ENCODE peak calls at places on chromosomes 13 and 19, in eight cellular contexts. J is NCI-H2107; U is bronchial epithelial cell; T is RPMI8226; X is stimulated activated CD4-positive, alpha-beta T cell treated with anti-CD3 and anti-CD28 coated beads, TNF-alpha, amount 100 ng/mL, for 48 hours; R is stomach; P is NCI-H460; M is HFFc6. Z is an unnamed sample.

GRCh38 chr13:77521595-77522367 is 13.7 kb upstream of the SCEL start:
- DNase-seq in J (no peak), M (no peak), T (no peak), R (peak; percentile 26), P (no peak), U (peak; percentile 85), X (no peak), Z (peak; percentile 69)

GRCh38 chr19:30229524-30230174 is 142.5 kb upstream of the ZNF536 start:
- DNase-seq in P (no peak), J (no peak), U (no peak), T (no peak), X (no peak), M (no peak), R (no peak), Z (no peak)

GRCh38 chr19:42176649-42176989 is 40.9 kb downstream of the DEDD2 start:
- DNase-seq in U (no peak), R (peak; percentile 31), P (no peak), X (no peak), T (no peak), M (no peak), J (no peak), Z (peak; percentile 41)

GRCh38 chr13:99909836-99910619 is 61.5 kb downstream of the ZIC5 start:
- DNase-seq in P (no peak), J (no peak), M (no peak), T (no peak), U (no peak), X (no peak), R (peak; percentile 59), Z (no peak)

GRCh38 chr19:42090687-42091086 is 14.7 kb downstream of the ZNF574 start:
- DNase-seq in R (no peak), U (no peak), T (peak; percentile 16), X (no peak), M (no peak), P (no peak), J (no peak), Z (no peak)

GRCh38 chr19:53849237-53849676 is 18.4 kb upstream of the MYADM start:
- DNase-seq in T (no peak), M (peak; percentile 81), X (no peak), R (no peak), U (no peak), J (no peak), P (no peak), Z (no peak)

GRCh38 chr19:34257559-34257924 is 3.2 kb downstream of the GARRE1 start:
- DNase-seq in J (no peak), R (no peak), M (no peak), T (no peak), P (no peak), U (no peak), X (no peak), Z (no peak)

GRCh38 chr13:28336193-28336657 is 158.7 kb downstream of the FLT1 start:
- DNase-seq in U (no peak), R (no peak), J (no peak), M (no peak), X (no peak), T (no peak), P (no peak), Z (no peak)

GRCh38 chr13:81872581-81872980 is 1531.7 kb upstream of the SPRY2 start:
- DNase-seq in X (no peak), P (peak; percentile 18), M (no peak), J (no peak), U (peak; percentile 32), T (peak; percentile 11), R (no peak), Z (no peak)

GRCh38 chr13:105069106-105069505 is 1466.4 kb downstream of the EFNB2 start:
- DNase-seq in R (no peak), M (no peak), J (no peak), P (no peak), X (no peak), U (peak; percentile 22), T (no peak), Z (no peak)

GRCh38 chr13:60795219-60795618 is 398.2 kb downstream of the TDRD3 start:
- DNase-seq in T (no peak), M (no peak), P (no peak), U (no peak), J (no peak), X (no peak), R (no peak), Z (no peak)

GRCh38 chr13:22062478-22063205 is 391.8 kb downstream of the FGF9 start:
- DNase-seq in J (no peak), R (no peak), M (no peak), P (no peak), U (peak; percentile 22), T (no peak), X (no peak), Z (no peak)

GRCh38 chr19:6020166-6020967 is 42.4 kb upstream of the RANBP3 start:
- DNase-seq in X (no peak), P (no peak), J (no peak), U (peak; percentile 32), M (no peak), T (no peak), R (peak; percentile 70), Z (no peak)

GRCh38 chr13:31996611-31997010 is 35.0 kb upstream of the FRY start:
- DNase-seq in J (no peak), U (no peak), T (no peak), P (no peak), R (no peak), M (no peak), X (no peak), Z (no peak)

GRCh38 chr13:60260440-60260839 is 96.7 kb upstream of the DIAPH3 start:
- DNase-seq in R (no peak), T (no peak), J (no peak), P (no peak), X (no peak), M (no peak), U (no peak), Z (no peak)

GRCh38 chr13:73844986-73845385 is 289.2 kb downstream of the KLF12 start:
- DNase-seq in M (no peak), X (no peak), J (no peak), P (no peak), T (no peak), R (no peak), U (no peak), Z (no peak)

GRCh38 chr13:35499131-35500051 is 22.9 kb upstream of the MAB21L1 start:
- DNase-seq in R (no peak), X (no peak), U (no peak), M (no peak), J (peak; percentile 82), T (no peak), P (no peak), Z (no peak)